ENCODE peak calls at places on chromosomes 5 and 9, in six cellular contexts. One of them, this sample, is unnamed.

GRCh38 chr5:125489146-125489545 is 742.7 kb upstream of the ZNF608 start:
- DNase-seq in germinal center: no peak
- DNase-seq in HuH-7: no peak
- DNase-seq in BJ: no peak
- DNase-seq in fibroblast of villous mesenchyme: no peak
- DNase-seq in glutamatergic neuron: no peak
- DNase-seq in this sample: no peak

GRCh38 chr5:89613222-89613956 is 730.4 kb upstream of the MEF2C start:
- DNase-seq in HuH-7: no peak
- DNase-seq in germinal center: no peak
- DNase-seq in glutamatergic neuron: no peak
- DNase-seq in BJ: no peak
- DNase-seq in fibroblast of villous mesenchyme: no peak
- DNase-seq in this sample: no peak

GRCh38 chr5:1840741-1841521 is 39.7 kb downstream of the NDUFS6 start:
- DNase-seq in BJ: no peak
- DNase-seq in germinal center: no peak
- DNase-seq in HuH-7: no peak
- DNase-seq in glutamatergic neuron: peak; percentile 52
- DNase-seq in fibroblast of villous mesenchyme: no peak
- DNase-seq in this sample: no peak

GRCh38 chr9:88872171-88872946 is 118.9 kb upstream of the S1PR3 start:
- DNase-seq in glutamatergic neuron: no peak
- DNase-seq in BJ: no peak
- DNase-seq in HuH-7: no peak
- DNase-seq in germinal center: no peak
- DNase-seq in fibroblast of villous mesenchyme: no peak
- DNase-seq in this sample: no peak

GRCh38 chr5:171676286-171676944 is 109.2 kb upstream of the SMIM23 start:
- DNase-seq in HuH-7: no peak
- DNase-seq in fibroblast of villous mesenchyme: no peak
- DNase-seq in BJ: no peak
- DNase-seq in glutamatergic neuron: no peak
- DNase-seq in germinal center: no peak
- DNase-seq in this sample: no peak

GRCh38 chr5:150582281-150582791 is 58.1 kb upstream of the SYNPO start:
- DNase-seq in germinal center: no peak
- DNase-seq in glutamatergic neuron: peak; percentile 42
- DNase-seq in HuH-7: peak; percentile 54
- DNase-seq in fibroblast of villous mesenchyme: peak; percentile 92
- DNase-seq in BJ: no peak
- DNase-seq in this sample: peak; percentile 95

GRCh38 chr5:71828641-71829040 is 109.6 kb downstream of the CARTPT start:
- DNase-seq in HuH-7: no peak
- DNase-seq in germinal center: no peak
- DNase-seq in glutamatergic neuron: no peak
- DNase-seq in BJ: no peak
- DNase-seq in fibroblast of villous mesenchyme: no peak
- DNase-seq in this sample: no peak

GRCh38 chr9:3698531-3698930 is 172.7 kb upstream of the RFX3 start:
- DNase-seq in BJ: no peak
- DNase-seq in fibroblast of villous mesenchyme: peak; percentile 38
- DNase-seq in glutamatergic neuron: no peak
- DNase-seq in germinal center: no peak
- DNase-seq in HuH-7: no peak
- DNase-seq in this sample: no peak

GRCh38 chr5:37893414-37894134 is 53.7 kb upstream of the GDNF start:
- DNase-seq in fibroblast of villous mesenchyme: no peak
- DNase-seq in germinal center: no peak
- DNase-seq in glutamatergic neuron: no peak
- DNase-seq in HuH-7: no peak
- DNase-seq in BJ: no peak
- DNase-seq in this sample: no peak

GRCh38 chr5:139696167-139696893 is 48.2 kb downstream of the CXXC5 start:
- DNase-seq in fibroblast of villous mesenchyme: peak; percentile 35
- DNase-seq in BJ: no peak
- DNase-seq in germinal center: no peak
- DNase-seq in glutamatergic neuron: no peak
- DNase-seq in HuH-7: no peak
- DNase-seq in this sample: no peak

GRCh38 chr5:148740966-148741742 is 85.3 kb upstream of the ADRB2 start:
- DNase-seq in fibroblast of villous mesenchyme: peak; percentile 75
- DNase-seq in BJ: peak; percentile 51
- DNase-seq in glutamatergic neuron: no peak
- DNase-seq in HuH-7: peak; percentile 5
- DNase-seq in germinal center: peak; percentile 36
- DNase-seq in this sample: peak; percentile 58

GRCh38 chr9:33795281-33795680 is at the start of gene PRSS3:
- DNase-seq in glutamatergic neuron: no peak
- DNase-seq in fibroblast of villous mesenchyme: no peak
- DNase-seq in HuH-7: no peak
- DNase-seq in BJ: no peak
- DNase-seq in germinal center: no peak
- DNase-seq in this sample: no peak

GRCh38 chr9:134557331-134557730 is 84.3 kb upstream of the COL5A1 start:
- DNase-seq in glutamatergic neuron: no peak
- DNase-seq in BJ: no peak
- DNase-seq in fibroblast of villous mesenchyme: no peak
- DNase-seq in germinal center: no peak
- DNase-seq in HuH-7: no peak
- DNase-seq in this sample: no peak

GRCh38 chr9:133975511-133975910 is 16.6 kb downstream of the VAV2 start:
- DNase-seq in germinal center: no peak
- DNase-seq in fibroblast of villous mesenchyme: no peak
- DNase-seq in BJ: no peak
- DNase-seq in glutamatergic neuron: no peak
- DNase-seq in HuH-7: no peak
- DNase-seq in this sample: no peak

GRCh38 chr9:37339945-37340344 is 82.6 kb upstream of the GRHPR start:
- DNase-seq in glutamatergic neuron: no peak
- DNase-seq in germinal center: no peak
- DNase-seq in HuH-7: no peak
- DNase-seq in fibroblast of villous mesenchyme: no peak
- DNase-seq in BJ: no peak
- DNase-seq in this sample: no peak

GRCh38 chr5:32343058-32343672 is 30.4 kb upstream of the MTMR12 start:
- DNase-seq in glutamatergic neuron: no peak
- DNase-seq in HuH-7: no peak
- DNase-seq in BJ: no peak
- DNase-seq in fibroblast of villous mesenchyme: no peak
- DNase-seq in germinal center: no peak
- DNase-seq in this sample: no peak

This sample was measured in amniotic epithelial cell.